ENCODE peak calls at places on chromosomes 11 and 22, in ten cellular contexts. H, Q, O, C, T, R, D, E, M and J are unnamed samples.

GRCh38 chr22:17638182-17638431 is 450 bp upstream of the BCL2L13 start:
- DNase-seq in H (peak; percentile 69), R (no peak), M (no peak), Q (no peak), T (no peak), D (no peak), C (no peak), O (no peak), E (no peak), J (no peak)

GRCh38 chr22:37141971-37142647 is 7.6 kb downstream of the IL2RB start:
- DNase-seq in M (no peak), T (no peak), C (no peak), Q (no peak), E (no peak), O (no peak), D (no peak), H (no peak), R (no peak), J (no peak)

GRCh38 chr22:41382610-41383009 is 868 bp downstream of the TEF start:
- DNase-seq in T (no peak), M (no peak), E (no peak), H (no peak), C (no peak), Q (no peak), R (no peak), D (no peak), O (no peak), J (no peak)

GRCh38 chr11:128493570-128493965 is 93.8 kb downstream of the ETS1 start:
- DNase-seq in R (no peak), D (no peak), M (no peak), H (no peak), O (no peak), E (no peak), Q (no peak), T (peak; percentile 53), C (no peak), J (no peak)

GRCh38 chr11:120184946-120185677 is 25.7 kb upstream of the OAF start:
- DNase-seq in H (peak; percentile 46), R (no peak), D (peak; percentile 72), O (peak; percentile 58), C (no peak), Q (no peak), E (no peak), T (peak; percentile 62), M (no peak), J (no peak)

GRCh38 chr11:76577199-76577920 is 93.2 kb downstream of the LRRC32 start:
- DNase-seq in O (peak; percentile 59), H (peak; percentile 94), R (peak; percentile 80), M (no peak), C (no peak), E (no peak), D (peak; percentile 89), T (peak; percentile 67), Q (no peak), J (no peak)

GRCh38 chr11:119188067-119188466 is 2.8 kb downstream of the NHERF4 start:
- DNase-seq in D (no peak), O (no peak), H (no peak), E (no peak), C (no peak), M (no peak), Q (no peak), T (no peak), R (no peak), J (no peak)

GRCh38 chr22:46007848-46008261 is 30.9 kb upstream of the WNT7B start:
- DNase-seq in T (peak; percentile 97), R (peak; percentile 51), O (peak; percentile 94), H (peak; percentile 65), Q (no peak), E (no peak), C (peak; percentile 33), M (no peak), D (peak; percentile 95), J (no peak)

GRCh38 chr22:41996826-41997225 is 1.8 kb upstream of the WBP2NL start:
- DNase-seq in E (no peak), M (no peak), T (no peak), H (no peak), O (no peak), D (no peak), R (no peak), C (no peak), Q (no peak), J (no peak)

GRCh38 chr11:88178211-88178610 is 3.0 kb upstream of the RAB38 start:
- DNase-seq in H (no peak), D (peak; percentile 20), T (peak; percentile 74), O (peak; percentile 30), E (no peak), Q (no peak), M (no peak), C (no peak), R (no peak), J (no peak)

GRCh38 chr22:50485221-50486131 is 1.2 kb upstream of the MIOX start:
- DNase-seq in T (no peak), H (no peak), E (no peak), Q (no peak), M (no peak), C (no peak), O (no peak), D (no peak), R (no peak), J (no peak)

GRCh38 chr11:109731451-109731850 is 309.5 kb downstream of the C11orf87 start:
- DNase-seq in M (no peak), Q (no peak), H (no peak), R (no peak), C (no peak), T (no peak), E (no peak), O (no peak), D (no peak), J (no peak)

GRCh38 chr22:38163844-38164577 is 17.6 kb downstream of the PLA2G6 start:
- DNase-seq in E (no peak), Q (no peak), T (no peak), R (no peak), O (no peak), C (no peak), D (no peak), M (no peak), H (peak; percentile 26), J (no peak)

GRCh38 chr11:15972838-15973237 is 383.5 kb downstream of the SOX6 start:
- DNase-seq in D (no peak), C (no peak), M (no peak), O (no peak), R (peak; percentile 67), T (no peak), H (no peak), E (no peak), Q (no peak), J (no peak)

GRCh38 chr11:19951558-19952083 is 208.7 kb downstream of the DBX1 start:
- DNase-seq in D (peak; percentile 66), T (peak; percentile 79), C (peak; percentile 27), Q (peak; percentile 49), M (no peak), O (peak; percentile 57), R (peak; percentile 83), H (peak; percentile 68), E (no peak), J (peak; percentile 32)

GRCh38 chr11:67631853-67632174 is 2.1 kb upstream of the NUDT8 start:
- DNase-seq in E (no peak), O (no peak), R (no peak), M (no peak), D (no peak), H (no peak), Q (no peak), C (no peak), T (no peak), J (no peak)

GRCh38 chr11:15830730-15831443 is 525.5 kb downstream of the SOX6 start:
- DNase-seq in H (no peak), D (no peak), R (no peak), Q (no peak), O (no peak), C (no peak), E (no peak), M (no peak), T (no peak), J (no peak)

GRCh38 chr22:21937821-21938070 is 14.9 kb downstream of the PPM1F start:
- DNase-seq in C (no peak), D (no peak), M (no peak), T (peak; percentile 97), E (no peak), R (no peak), O (peak; percentile 92), Q (no peak), H (no peak), J (no peak)

GRCh38 chr22:24466831-24467249 is 28.3 kb upstream of the UPB1 start:
- DNase-seq in O (peak; percentile 65), H (peak; percentile 59), D (peak; percentile 89), E (no peak), R (no peak), T (peak; percentile 80), Q (no peak), C (no peak), M (no peak), J (no peak)

GRCh38 chr11:73965764-73966121 is 14.9 kb downstream of the DNAJB13 start:
- DNase-seq in R (no peak), Q (no peak), D (no peak), O (no peak), T (no peak), H (no peak), C (no peak), M (no peak), E (no peak), J (no peak)

GRCh38 chr11:77019976-77020591 is 14.1 kb upstream of the B3GNT6 start:
- DNase-seq in C (no peak), Q (no peak), D (peak; percentile 32), M (no peak), H (no peak), R (no peak), E (no peak), O (peak; percentile 5), T (peak; percentile 10), J (no peak)

GRCh38 chr11:73139476-73140198 is 2.5 kb downstream of the FCHSD2 start:
- DNase-seq in R (no peak), H (peak; percentile 57), C (peak; percentile 61), E (no peak), T (peak; percentile 50), O (peak; percentile 33), D (peak; percentile 59), Q (no peak), M (no peak), J (no peak)

GRCh38 chr11:34308821-34309585 is 48.8 kb downstream of the ABTB2 start:
- DNase-seq in E (no peak), M (no peak), Q (no peak), C (no peak), D (peak; percentile 70), O (peak; percentile 74), H (peak; percentile 82), T (peak; percentile 88), R (no peak), J (no peak)

GRCh38 chr11:17735823-17736772 is 1.5 kb downstream of the KCNC1 start:
- DNase-seq in M (no peak), O (no peak), R (no peak), H (no peak), E (no peak), T (no peak), C (no peak), Q (no peak), D (no peak), J (no peak)

GRCh38 chr11:82733444-82734119 is at the start of gene FAM181B:
- DNase-seq in Q (no peak), R (peak; percentile 88), H (peak; percentile 27), E (no peak), M (no peak), O (peak; percentile 15), C (no peak), T (no peak), D (peak; percentile 52), J (peak; percentile 16)

GRCh38 chr22:44088976-44089570 is 65.0 kb downstream of the PARVB start:
- DNase-seq in O (peak; percentile 83), E (no peak), M (no peak), R (no peak), C (no peak), T (peak; percentile 90), H (no peak), D (no peak), Q (no peak), J (no peak)

GRCh38 chr11:16759857-16760256 is 21.4 kb downstream of the C11orf58 start:
- DNase-seq in T (no peak), E (no peak), M (no peak), R (no peak), O (no peak), H (no peak), D (no peak), Q (no peak), C (no peak), J (no peak)

GRCh38 chr11:93458286-93458685 is 84.9 kb downstream of the SMCO4 start:
- DNase-seq in D (no peak), M (no peak), O (no peak), Q (no peak), R (no peak), H (no peak), E (no peak), C (no peak), T (no peak), J (no peak)